ENCODE peak calls at places on chromosomes 3 and 15, in seven cellular contexts. B is colonic mucosa, P is ovary, V is HepG2, D is MM.1S, X is fibroblast of lung, S is heart left ventricle. U is an unnamed sample.

GRCh38 chr3:180229113-180229512 is 192.4 kb upstream of the PEX5L start:
- DNase-seq in B (no peak), P (no peak), V (no peak), D (no peak), X (no peak), S (no peak), U (no peak)

GRCh38 chr3:50156991-50157493 is 1.9 kb downstream of the SEMA3F start:
- DNase-seq in B (peak; percentile 85), P (no peak), V (no peak), D (no peak), X (peak; percentile 32), S (no peak), U (peak; percentile 61)

GRCh38 chr3:145450018-145450682 is 710.8 kb downstream of the PLOD2 start:
- DNase-seq in B (no peak), P (no peak), V (no peak), D (no peak), X (no peak), S (no peak), U (no peak)

GRCh38 chr3:36603423-36603822 is 160.9 kb downstream of the DCLK3 start:
- DNase-seq in B (no peak), P (no peak), V (no peak), D (no peak), X (no peak), S (no peak), U (no peak)

GRCh38 chr15:92527197-92527596 is 128.4 kb downstream of the FAM174B start:
- DNase-seq in B (no peak), P (peak; percentile 58), V (no peak), D (no peak), X (no peak), S (peak; percentile 65), U (no peak)

GRCh38 chr3:158768361-158768787 is 33.5 kb upstream of the MFSD1 start:
- DNase-seq in B (peak; percentile 69), P (peak; percentile 76), V (peak; percentile 67), D (no peak), X (peak; percentile 82), S (peak; percentile 50), U (peak; percentile 73)

GRCh38 chr3:85589145-85589544 is 630.4 kb downstream of the CADM2 start:
- DNase-seq in B (no peak), P (no peak), V (no peak), D (no peak), X (peak; percentile 99), S (no peak), U (no peak)

GRCh38 chr15:68795298-68795848 is 25.3 kb downstream of the ANP32A start:
- DNase-seq in B (peak; percentile 93), P (peak; percentile 77), V (no peak), D (peak; percentile 68), X (peak; percentile 84), S (peak; percentile 93), U (peak; percentile 91)

GRCh38 chr3:159252274-159252673 is 450.4 kb downstream of the MFSD1 start:
- DNase-seq in B (no peak), P (no peak), V (no peak), D (no peak), X (peak; percentile 85), S (no peak), U (no peak)

GRCh38 chr3:37645801-37646380 is 215.8 kb upstream of the CTDSPL start:
- DNase-seq in B (no peak), P (no peak), V (no peak), D (no peak), X (no peak), S (peak; percentile 46), U (no peak)

GRCh38 chr3:142886938-142887337 is 1.9 kb downstream of the PCOLCE2 start:
- DNase-seq in B (no peak), P (no peak), V (no peak), D (no peak), X (peak; percentile 87), S (no peak), U (no peak)

GRCh38 chr3:14144423-14145075 is 19.7 kb downstream of the TMEM43 start:
- DNase-seq in B (peak; percentile 68), P (peak; percentile 57), V (peak; percentile 96), D (peak; percentile 63), X (peak; percentile 99), S (peak; percentile 80), U (no peak)

GRCh38 chr15:48962662-48963523 is 826 bp downstream of the SHC4 start:
- DNase-seq in B (no peak), P (peak; percentile 40), V (no peak), D (no peak), X (peak; percentile 54), S (no peak), U (peak; percentile 10)

GRCh38 chr3:4426782-4427344 is 40.2 kb downstream of the SUMF1 start:
- DNase-seq in B (no peak), P (no peak), V (peak; percentile 89), D (no peak), X (peak; percentile 80), S (peak; percentile 38), U (no peak)

GRCh38 chr3:50181985-50182384 is 9.4 kb upstream of the GNAT1 start:
- DNase-seq in B (no peak), P (no peak), V (no peak), D (no peak), X (no peak), S (no peak), U (no peak)

GRCh38 chr3:65614585-65614984 is 424.1 kb downstream of the MAGI1 start:
- DNase-seq in B (no peak), P (no peak), V (no peak), D (no peak), X (no peak), S (no peak), U (no peak)

DNA sequence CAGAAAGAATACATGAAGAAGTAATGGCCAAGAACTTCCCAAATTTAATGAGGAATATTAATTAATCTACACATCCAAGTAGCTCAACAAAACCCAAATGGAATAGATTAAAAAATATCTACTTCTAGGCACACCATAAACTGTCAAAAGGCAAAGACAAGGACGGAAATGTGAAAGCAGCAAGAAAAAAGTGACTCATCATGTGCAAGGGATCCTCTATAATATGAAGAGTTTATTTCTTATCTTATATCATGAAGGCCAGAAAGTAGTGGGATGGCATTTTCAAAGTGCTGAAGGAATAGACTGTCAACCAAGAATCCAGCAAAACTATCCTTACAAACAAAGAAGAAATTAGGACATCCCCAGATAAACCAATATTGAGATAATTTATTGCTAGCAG is 73.9 kb upstream of the PRICKLE2 start:
- DNase-seq in B (no peak), P (no peak), V (no peak), D (no peak), X (no peak), S (no peak), U (no peak)
- H3K4me1 ChIP-seq in B (no peaks in the 10 kb centered on the region), P (no peaks in the 10 kb centered on the region), V (no peaks in the 10 kb centered on the region), D (no peaks in the 10 kb centered on the region), X (peaks cover 2% of the 10 kb centered on the region), S (no peaks in the 10 kb centered on the region), U (no peaks in the 10 kb centered on the region)

DNA sequence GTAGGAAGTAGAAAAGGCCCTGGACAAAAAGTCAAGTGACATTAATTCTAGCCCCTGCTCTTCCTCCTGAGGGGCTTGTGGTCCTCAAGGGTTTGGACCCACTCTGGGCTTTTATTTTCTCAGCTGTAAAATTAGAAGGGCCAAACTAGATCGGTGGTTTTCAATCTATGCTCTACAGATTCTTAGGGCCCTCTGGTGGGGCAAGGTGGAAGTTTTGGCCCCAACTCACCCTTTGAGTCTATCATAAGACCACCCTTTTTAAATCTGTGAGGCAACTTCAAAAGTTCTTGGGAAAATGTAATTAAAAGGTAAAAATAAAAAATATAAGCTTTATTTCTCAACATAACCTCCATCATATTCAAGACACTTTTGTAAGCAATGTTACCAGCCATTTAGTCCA is 25.6 kb upstream of the CFAP161 start:
- DNase-seq in B (no peak), P (no peak), V (no peak), D (peak; percentile 50), X (no peak), S (no peak), U (no peak)
- TF ChIP-seq CTCF in B (peak; percentile 38), P (no peak), V (no peak), D (peak; percentile 59), X (peak; percentile 50), S (peak; percentile 41), U (no peak)

DNA sequence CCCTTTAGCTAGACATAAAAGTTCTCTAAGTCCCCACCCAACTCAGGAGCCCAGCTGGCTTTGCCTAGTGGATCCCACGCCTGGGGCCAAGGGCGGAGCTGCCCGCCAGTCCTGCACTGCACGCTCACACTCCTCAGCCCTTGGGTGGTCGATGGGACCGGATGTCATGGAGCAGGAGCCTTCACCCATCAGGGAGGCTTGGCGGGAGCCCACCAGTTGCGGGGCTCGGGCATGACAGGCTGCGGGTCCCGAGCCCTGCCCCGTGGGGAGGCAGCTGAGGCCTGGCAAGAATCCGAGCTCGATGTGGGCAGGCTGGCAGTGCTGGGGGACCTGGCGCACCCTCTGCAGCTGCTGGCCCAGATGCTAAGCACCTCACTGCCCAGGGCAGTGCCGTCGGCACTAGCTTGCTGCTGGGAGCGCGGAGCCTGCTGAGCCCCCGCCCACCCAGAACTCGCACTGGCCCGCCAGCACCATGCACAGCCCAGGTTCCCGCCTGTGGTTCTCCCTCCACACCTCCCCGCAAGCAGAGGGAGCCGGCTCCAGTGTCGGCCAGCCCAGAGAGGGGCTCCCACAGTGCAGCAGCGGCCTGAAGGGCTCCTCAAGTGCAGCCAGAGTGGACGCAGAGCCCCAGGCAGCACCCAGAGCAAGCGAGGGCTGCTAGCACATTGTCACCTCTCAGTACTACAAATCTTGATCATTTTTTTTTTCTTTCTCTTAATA is 391.4 kb upstream of the NDN start:
- DNase-seq in B (no peak), P (no peak), V (no peak), D (no peak), X (no peak), S (no peak), U (no peak)
- H3K9me3 ChIP-seq in B (no peaks in the 10 kb centered on the region), P (no peaks in the 10 kb centered on the region), V (peaks cover 83% of the 10 kb centered on the region), D (no peaks in the 10 kb centered on the region), X (no peaks in the 10 kb centered on the region), S (peaks cover 16% of the 10 kb centered on the region), U (peaks cover 14% of the 10 kb centered on the region)

DNA sequence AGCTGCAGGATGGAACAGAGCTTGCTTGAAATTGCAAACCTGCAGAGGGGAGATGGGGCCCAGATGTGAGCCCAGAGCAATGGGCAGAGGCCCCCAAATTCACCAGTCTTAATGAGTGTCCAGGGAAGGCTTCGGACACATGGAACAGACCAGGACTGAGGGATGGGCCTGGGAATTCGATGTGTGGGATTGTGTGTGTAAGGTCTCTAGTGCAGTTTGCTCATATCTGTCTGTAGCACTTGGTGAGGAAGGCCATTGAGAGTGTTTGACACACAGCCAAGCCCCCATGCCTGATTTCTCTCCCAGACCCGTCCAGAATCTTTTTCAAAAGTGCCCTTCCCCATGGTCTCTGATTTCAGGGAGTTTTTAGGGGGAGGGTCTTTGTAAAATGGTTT is 17.2 kb downstream of the TEX264 start:
- DNase-seq in B (no peak), P (no peak), V (no peak), D (no peak), X (no peak), S (no peak), U (no peak)
- H3K4me1 ChIP-seq in B (no peaks in the 10 kb centered on the region), P (no peaks in the 10 kb centered on the region), V (no peaks in the 10 kb centered on the region), D (peaks cover 21% of the 10 kb centered on the region), X (no peaks in the 10 kb centered on the region), S (peaks cover 80% of the 10 kb centered on the region), U (no peaks in the 10 kb centered on the region)

GRCh38 chr3:67495751-67496150 is 158.7 kb downstream of the SUCLG2 start:
- DNase-seq in B (no peak), P (no peak), V (no peak), D (no peak), X (no peak), S (no peak), U (no peak)
- TF ChIP-seq CTCF in B (no peak), P (no peak), V (no peak), D (no peak), X (no peak), S (no peak), U (no peak)

DNA sequence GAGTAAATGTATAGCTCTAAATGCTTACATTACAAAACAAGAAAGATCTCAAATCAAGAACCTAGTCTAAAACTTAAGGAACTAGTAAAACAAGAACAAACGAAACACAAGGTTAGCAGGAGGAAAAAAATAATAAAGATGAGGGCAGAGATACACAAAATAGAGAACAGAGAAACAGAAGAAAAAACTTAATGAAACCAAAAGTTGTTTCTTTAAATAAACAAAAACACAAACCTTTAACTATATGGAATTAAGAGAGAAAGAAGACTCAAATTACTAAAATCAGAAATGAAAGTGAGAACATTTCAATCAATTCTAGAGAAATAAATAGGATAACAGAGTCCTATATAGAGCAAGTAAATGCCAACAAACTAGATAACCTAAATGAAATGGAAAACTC is 59.6 kb downstream of the DLG1 start:
- DNase-seq in B (no peak), P (no peak), V (no peak), D (peak; percentile 36), X (no peak), S (no peak), U (no peak)
- H3K9me3 ChIP-seq in B (no peaks in the 10 kb centered on the region), P (no peaks in the 10 kb centered on the region), V (peaks cover 15% of the 10 kb centered on the region), D (no peaks in the 10 kb centered on the region), X (no peaks in the 10 kb centered on the region), S (peaks cover 34% of the 10 kb centered on the region), U (peaks cover 22% of the 10 kb centered on the region)